ENCODE peak calls at places on chromosomes 7 and 10, in seven cellular contexts. X is ovary, A is upper lobe of left lung, J is A549, W is GM12878, G is tibial nerve, Z is stomach. Q is an unnamed sample.

GRCh38 chr7:74718336-74718735 is 55.5 kb upstream of the NCF1 start:
- DNase-seq in Z (no peak), W (no peak), A (no peak), J (no peak), G (no peak), X (no peak), Q (no peak)

GRCh38 chr7:131157530-131158243 is 170.0 kb upstream of the MKLN1 start:
- DNase-seq in X (peak; percentile 39), W (no peak), A (peak; percentile 72), J (no peak), G (peak; percentile 70), Z (no peak), Q (peak; percentile 18)

GRCh38 chr7:87600130-87601124 is at the start of gene ABCB1:
- DNase-seq in W (no peak), Z (peak; percentile 28), A (peak; percentile 28), G (peak; percentile 12), J (peak; percentile 4), X (peak; percentile 64), Q (peak; percentile 75)

GRCh38 chr7:26348987-26349809 is 57.5 kb downstream of the SNX10 start:
- DNase-seq in X (no peak), W (no peak), G (no peak), Z (no peak), J (no peak), A (no peak), Q (no peak)

GRCh38 chr10:8967004-8967530 is 912.6 kb downstream of the GATA3 start:
- DNase-seq in G (no peak), W (no peak), X (no peak), Z (no peak), J (no peak), A (no peak), Q (no peak)

GRCh38 chr10:46325021-46325420 is 38.2 kb downstream of the ANTXRL start:
- DNase-seq in X (no peak), G (no peak), A (no peak), Z (no peak), J (no peak), W (no peak), Q (no peak)

GRCh38 chr10:125127986-125128385 is 32.4 kb downstream of the CTBP2 start:
- DNase-seq in Z (no peak), X (no peak), G (no peak), W (no peak), A (no peak), J (no peak), Q (no peak)

GRCh38 chr10:58820862-58821559 is 308.3 kb downstream of the BICC1 start:
- DNase-seq in A (no peak), G (no peak), Z (no peak), J (no peak), X (no peak), W (no peak), Q (no peak)

GRCh38 chr7:49014870-49015269 is 90.5 kb downstream of the CDC14C start:
- DNase-seq in Z (no peak), A (no peak), W (no peak), J (no peak), X (no peak), G (no peak), Q (no peak)

GRCh38 chr10:36499696-36500095 is 625.7 kb upstream of the ANKRD30A start:
- DNase-seq in G (no peak), W (no peak), J (no peak), A (no peak), X (no peak), Z (no peak), Q (no peak)

GRCh38 chr10:119103241-119103640 is 672 bp upstream of the DENND10 start:
- DNase-seq in J (no peak), Z (no peak), A (no peak), X (no peak), G (no peak), W (no peak), Q (no peak)

GRCh38 chr7:118839544-118839943 is 615.0 kb downstream of the ANKRD7 start:
- DNase-seq in G (no peak), A (no peak), J (no peak), X (no peak), W (no peak), Z (no peak), Q (no peak)

GRCh38 chr7:835021-835420 is 2.7 kb downstream of the SUN1 start:
- DNase-seq in Z (no peak), W (no peak), X (no peak), A (no peak), G (no peak), J (no peak), Q (no peak)

GRCh38 chr10:88114368-88114767 is 250.9 kb downstream of the PTEN start:
- DNase-seq in J (peak; percentile 62), Z (peak; percentile 65), A (peak; percentile 77), G (no peak), W (no peak), X (peak; percentile 35), Q (peak; percentile 29)

GRCh38 chr10:3817002-3817401 is 32.0 kb upstream of the KLF6 start:
- DNase-seq in J (no peak), X (no peak), Z (no peak), G (no peak), A (no peak), W (no peak), Q (no peak)

GRCh38 chr10:103546401-103546800 is 52.9 kb downstream of the NEURL1 start:
- DNase-seq in G (no peak), X (no peak), Z (no peak), J (no peak), W (no peak), A (no peak), Q (no peak)

GRCh38 chr10:59873924-59874323 is 32.4 kb downstream of the CCDC6 start:
- DNase-seq in W (no peak), X (no peak), Z (no peak), G (no peak), A (no peak), J (no peak), Q (no peak)

DNA sequence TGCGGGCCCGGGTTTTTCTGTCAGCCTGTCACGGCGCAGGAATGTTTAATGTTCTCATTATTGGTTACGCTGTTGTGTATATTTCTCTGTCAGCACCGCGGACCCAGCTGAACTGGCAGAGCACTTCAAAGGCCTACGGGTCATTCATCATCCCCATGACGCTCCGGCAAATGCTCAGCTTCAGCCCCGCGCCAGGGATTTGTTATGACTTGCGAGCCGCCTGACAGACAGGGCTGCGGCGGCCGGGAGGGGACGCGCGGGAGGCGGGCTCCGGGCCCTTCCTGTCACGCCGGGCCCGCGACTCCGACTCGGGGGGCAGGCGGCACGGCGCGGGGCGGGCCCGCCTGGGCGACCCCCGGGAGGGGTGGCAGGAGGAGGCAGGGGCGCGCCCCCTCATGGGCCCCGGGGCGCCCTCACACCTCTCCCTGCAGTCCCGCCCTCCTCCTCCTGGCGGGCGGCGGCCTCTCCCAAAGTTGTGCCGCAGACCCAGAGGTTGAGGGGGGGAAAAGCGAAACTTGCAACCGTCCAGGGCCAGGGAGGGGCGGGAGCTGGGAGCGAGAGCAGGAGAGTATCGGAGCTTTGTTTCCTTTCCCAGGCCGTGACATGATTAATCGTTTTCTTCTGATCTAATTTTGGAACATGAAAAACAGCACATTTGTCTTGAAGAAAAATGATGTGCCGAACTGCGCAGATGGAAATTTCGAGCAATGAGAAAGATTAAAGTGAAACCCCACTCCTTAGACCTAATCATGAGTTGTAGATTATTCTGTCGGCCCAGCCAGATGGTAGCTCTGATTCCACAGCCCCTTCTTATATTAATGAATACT is 59.3 kb upstream of the COMTD1 start:
- DNase-seq in G (peak; percentile 66), X (peak; percentile 79), J (peak; percentile 58), A (peak; percentile 82), Z (peak; percentile 74), W (no peak), Q (peak; percentile 74)
- H3K4me3 ChIP-seq in G (peak overlapping the region; percentile 69), X (peak overlapping the region; percentile 59), J (peak overlapping the region; percentile 86), A (no peak overlapping the region), Z (peak overlapping the region; percentile 53), W (peak overlapping the region; percentile 58), Q (peak overlapping the region; percentile 58)

GRCh38 chr10:89352039-89352597 is 24.3 kb downstream of the IFIT3 start:
- DNase-seq in J (peak; percentile 62), A (peak; percentile 63), X (no peak), G (no peak), W (no peak), Z (peak; percentile 63), Q (peak; percentile 40)
- TF ChIP-seq EP300 in J (no peak), A (peak; percentile 18), X (no peak), G (peak; percentile 82), W (no peak), Z (no peak), Q (no peak)

DNA sequence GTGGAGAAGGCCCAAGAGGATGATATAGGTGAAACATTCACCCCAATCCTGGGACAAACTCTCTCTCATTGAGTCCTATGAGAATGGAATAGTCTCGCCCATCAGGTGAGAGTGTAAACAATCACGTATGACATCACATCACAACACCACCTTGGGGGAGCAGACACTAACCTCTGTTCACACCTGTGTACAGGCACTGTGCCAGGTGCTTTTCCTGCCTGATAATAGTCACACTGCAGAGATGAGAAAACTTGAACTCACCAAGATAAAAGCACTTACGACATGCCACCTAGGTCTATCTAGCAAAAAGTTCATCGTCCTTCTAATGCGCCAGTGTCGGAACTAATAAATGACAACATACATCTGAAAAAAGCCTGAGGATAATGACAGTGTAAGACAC is 187.8 kb downstream of the FAM107B start:
- DNase-seq in Z (peak; percentile 73), W (no peak), A (no peak), J (no peak), X (no peak), G (no peak), Q (peak; percentile 51)
- TF ChIP-seq POLR2A in Z (no peak), W (no peak), A (no peak), J (no peak), X (no peak), G (no peak), Q (no peak)

DNA sequence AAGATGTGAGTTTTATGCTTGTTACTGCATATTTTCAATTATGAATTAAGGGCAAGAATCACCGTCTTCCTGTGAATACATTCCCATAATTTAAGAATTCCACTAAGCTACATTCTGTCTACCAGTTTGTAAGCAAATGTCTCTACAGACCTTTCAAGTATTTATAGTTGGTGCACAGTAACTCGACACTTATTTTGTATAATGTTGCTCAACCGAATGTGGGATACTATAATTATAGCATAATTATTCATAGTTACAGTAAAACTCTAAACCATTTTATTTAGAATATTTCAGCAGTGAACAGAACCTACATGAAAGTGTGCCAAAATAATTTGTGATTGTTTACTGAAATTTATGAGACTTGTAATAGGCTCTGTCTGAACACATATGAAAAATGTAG is 17.3 kb upstream of the CUBN start:
- DNase-seq in Z (no peak), J (no peak), W (no peak), X (no peak), A (no peak), G (no peak), Q (no peak)
- H3K4me3 ChIP-seq in Z (no peak overlapping the region), J (no peak overlapping the region), W (no peak overlapping the region), X (no peak overlapping the region), A (no peak overlapping the region), G (no peak overlapping the region), Q (no peak overlapping the region)

GRCh38 chr10:72272689-72273409 is 875 bp upstream of the DDIT4 start:
- DNase-seq in A (peak; percentile 95), J (peak; percentile 86), W (no peak), Z (peak; percentile 87), X (peak; percentile 92), G (peak; percentile 88), Q (peak; percentile 90)
- TF ChIP-seq EP300 in A (peak; percentile 53), J (peak; percentile 90), W (no peak), Z (no peak), X (peak; percentile 7), G (peak; percentile 92), Q (no peak)

GRCh38 chr10:133373104-133373624 is at the start of gene ECHS1:
- DNase-seq in W (peak; percentile 58), J (peak; percentile 96), Z (peak; percentile 97), A (peak; percentile 98), G (peak; percentile 91), X (peak; percentile 97), Q (peak; percentile 97)
- TF ChIP-seq POLR2A in W (peak; percentile 97), J (peak; percentile 96), Z (no peak), A (peak; percentile 82), G (peak; percentile 64), X (peak; percentile 45), Q (peak; percentile 77)

Q was measured in transverse colon.